ENCODE peak calls at places on chromosomes 6 and 20, in seven cellular contexts. P, D, V, N, U, H and M are unnamed samples.

GRCh38 chr6:134870677-134871498 is 79.0 kb downstream of the ALDH8A1 start:
- DNase-seq in P (no peak), D (peak; percentile 59), V (peak; percentile 72), N (peak; percentile 63), U (no peak), H (no peak), M (peak; percentile 71)

GRCh38 chr20:1945134-1945618 is 48.7 kb downstream of the PDYN start:
- DNase-seq in P (no peak), D (peak; percentile 95), V (peak; percentile 84), N (peak; percentile 91), U (peak; percentile 82), H (no peak), M (no peak)

GRCh38 chr20:49541733-49542513 is 26.0 kb downstream of the PTGIS start:
- DNase-seq in P (peak; percentile 81), D (peak; percentile 83), V (peak; percentile 76), N (peak; percentile 83), U (peak; percentile 67), H (peak; percentile 40), M (peak; percentile 60)

GRCh38 chr6:141056945-141057635 is 1075.6 kb upstream of the GJE1 start:
- DNase-seq in P (no peak), D (peak; percentile 76), V (no peak), N (peak; percentile 34), U (no peak), H (no peak), M (peak; percentile 9)

GRCh38 chr6:110529907-110530306 is 53.5 kb upstream of the SLC22A16 start:
- DNase-seq in P (no peak), D (no peak), V (peak; percentile 60), N (peak; percentile 37), U (no peak), H (no peak), M (peak; percentile 79)

GRCh38 chr20:50277460-50278376 is 87.1 kb downstream of the CEBPB start:
- DNase-seq in P (no peak), D (no peak), V (no peak), N (no peak), U (no peak), H (no peak), M (no peak)

GRCh38 chr6:148817689-148818088 is 70.9 kb downstream of the UST start:
- DNase-seq in P (no peak), D (no peak), V (no peak), N (no peak), U (no peak), H (no peak), M (no peak)

GRCh38 chr6:148747493-148748160 is 797 bp downstream of the UST start:
- DNase-seq in P (peak; percentile 13), D (peak; percentile 38), V (peak; percentile 20), N (peak; percentile 28), U (peak; percentile 76), H (peak; percentile 58), M (peak; percentile 68)

GRCh38 chr6:157518399-157519250 is 137.6 kb downstream of the ZDHHC14 start:
- DNase-seq in P (peak; percentile 15), D (peak; percentile 47), V (no peak), N (peak; percentile 29), U (no peak), H (no peak), M (peak; percentile 30)

GRCh38 chr6:45447721-45448120 is 70.0 kb upstream of the SUPT3H start:
- DNase-seq in P (no peak), D (no peak), V (no peak), N (no peak), U (no peak), H (no peak), M (no peak)

GRCh38 chr20:13681248-13682125 is 42.8 kb upstream of the TASP1 start:
- DNase-seq in P (peak; percentile 63), D (no peak), V (no peak), N (no peak), U (no peak), H (no peak), M (no peak)

GRCh38 chr6:157813757-157814455 is 9.1 kb upstream of the SNX9 start:
- DNase-seq in P (no peak), D (peak; percentile 89), V (peak; percentile 92), N (peak; percentile 89), U (no peak), H (no peak), M (peak; percentile 70)

GRCh38 chr6:159307246-159307790 is 138.1 kb downstream of the FNDC1 start:
- DNase-seq in P (no peak), D (no peak), V (no peak), N (no peak), U (no peak), H (no peak), M (no peak)

GRCh38 chr6:62328607-62329006 is 42.6 kb upstream of the KHDRBS2 start:
- DNase-seq in P (no peak), D (no peak), V (no peak), N (no peak), U (no peak), H (no peak), M (no peak)

GRCh38 chr20:36040571-36040970 is 72.2 kb downstream of the CNBD2 start:
- DNase-seq in P (no peak), D (no peak), V (no peak), N (no peak), U (no peak), H (no peak), M (no peak)

GRCh38 chr6:6969761-6970223 is 138.0 kb upstream of the RREB1 start:
- DNase-seq in P (no peak), D (no peak), V (no peak), N (no peak), U (no peak), H (peak; percentile 5), M (no peak)

GRCh38 chr6:107689190-107689589 is 134.9 kb downstream of the SCML4 start:
- DNase-seq in P (no peak), D (no peak), V (no peak), N (no peak), U (no peak), H (no peak), M (no peak)

GRCh38 chr20:2164966-2165365 is 63.3 kb downstream of the STK35 start:
- DNase-seq in P (no peak), D (no peak), V (no peak), N (no peak), U (no peak), H (no peak), M (no peak)

GRCh38 chr6:148557796-148558457 is 188.9 kb upstream of the UST start:
- DNase-seq in P (no peak), D (peak; percentile 73), V (peak; percentile 39), N (peak; percentile 18), U (no peak), H (no peak), M (no peak)

GRCh38 chr20:10611357-10611756 is 62.4 kb downstream of the JAG1 start:
- DNase-seq in P (no peak), D (peak; percentile 65), V (peak; percentile 73), N (peak; percentile 65), U (no peak), H (peak; percentile 33), M (no peak)

GRCh38 chr6:158751192-158751591 is 68.0 kb downstream of the EZR start:
- DNase-seq in P (no peak), D (no peak), V (no peak), N (no peak), U (no peak), H (no peak), M (no peak)

GRCh38 chr6:163416640-163417253 is 2.2 kb downstream of the QKI start:
- DNase-seq in P (peak; percentile 26), D (peak; percentile 90), V (peak; percentile 87), N (peak; percentile 92), U (no peak), H (peak; percentile 63), M (peak; percentile 70)

GRCh38 chr6:25050356-25050755 is 114.6 kb upstream of the RIPOR2 start:
- DNase-seq in P (no peak), D (peak; percentile 87), V (peak; percentile 86), N (peak; percentile 73), U (no peak), H (no peak), M (peak; percentile 85)

GRCh38 chr20:45104786-45105185 is 3.9 kb upstream of the KCNS1 start:
- DNase-seq in P (no peak), D (peak; percentile 89), V (peak; percentile 79), N (peak; percentile 83), U (no peak), H (no peak), M (no peak)

GRCh38 chr20:47293524-47294157 is 62.9 kb downstream of the ZMYND8 start:
- DNase-seq in P (no peak), D (no peak), V (no peak), N (no peak), U (no peak), H (no peak), M (no peak)

GRCh38 chr6:51077967-51078518 is 259.4 kb downstream of the TFAP2B start:
- DNase-seq in P (no peak), D (no peak), V (no peak), N (no peak), U (no peak), H (no peak), M (no peak)

DNA sequence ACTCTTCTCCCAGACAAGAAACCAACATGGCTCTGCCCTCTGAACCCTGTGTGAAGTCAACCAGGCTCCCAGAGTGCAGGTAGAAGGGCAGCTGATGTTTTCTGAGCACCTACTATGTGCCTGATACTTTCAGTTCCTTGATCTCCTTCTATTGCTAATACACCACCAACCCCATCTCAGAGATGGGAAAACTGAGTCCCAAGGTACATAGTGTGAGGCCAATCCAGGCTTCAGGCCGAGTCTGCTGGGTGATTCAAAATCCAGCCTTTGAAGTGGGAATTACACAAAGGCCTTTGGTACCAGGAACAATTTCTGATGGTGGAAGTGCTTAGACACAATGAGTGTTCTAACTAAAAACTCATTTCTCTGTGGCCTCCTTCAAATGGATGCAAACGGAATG is 96.3 kb downstream of the NFATC2 start:
- DNase-seq in P (no peak), D (peak; percentile 16), V (no peak), N (no peak), U (no peak), H (no peak), M (no peak)
- H3K4me3 ChIP-seq in P (no peak overlapping the region), D (no peak overlapping the region), V (no peak overlapping the region), N (no peak overlapping the region), U (no peak overlapping the region), H (no peak overlapping the region), M (peak overlapping the region; percentile 27)

GRCh38 chr20:41340327-41341055 is at the start of gene LPIN3:
- DNase-seq in P (peak; percentile 79), D (peak; percentile 93), V (peak; percentile 92), N (peak; percentile 87), U (peak; percentile 90), H (peak; percentile 90), M (peak; percentile 97)
- TF ChIP-seq CTCF in P (no peak), D (peak; percentile 4), V (no peak), N (no peak), U (no peak), H (peak; percentile 27), M (peak; percentile 39)

GRCh38 chr20:60490184-60490583 is 532.0 kb downstream of the CDH26 start:
- DNase-seq in P (no peak), D (no peak), V (no peak), N (no peak), U (no peak), H (no peak), M (no peak)
- H3K4me3 ChIP-seq in P (no peak overlapping the region), D (no peak overlapping the region), V (no peak overlapping the region), N (no peak overlapping the region), U (no peak overlapping the region), H (no peak overlapping the region), M (no peak overlapping the region)

DNA sequence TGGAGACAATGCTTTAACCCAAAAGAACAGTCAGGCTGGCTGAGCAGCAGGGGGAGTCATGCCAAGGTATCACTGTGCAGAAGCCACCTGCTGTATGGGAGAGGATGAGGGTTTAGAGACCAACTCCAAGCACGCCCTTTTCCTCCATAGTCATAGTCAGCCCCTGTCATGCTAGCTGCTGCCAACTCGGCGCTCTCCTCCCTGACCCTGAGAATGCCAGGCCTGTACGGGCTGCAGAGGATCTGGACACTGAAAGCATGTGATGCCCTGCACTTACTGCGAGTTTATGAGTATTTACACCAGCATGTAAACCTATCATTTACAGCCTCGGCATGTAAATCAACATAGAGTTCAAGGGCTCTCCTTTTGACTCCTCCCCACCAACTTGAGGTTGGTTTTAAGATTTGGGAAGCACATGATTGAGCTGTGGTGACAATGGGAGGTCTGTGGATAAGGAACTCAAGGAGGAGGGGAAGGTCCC is 11.7 kb upstream of the SCUBE3 start:
- DNase-seq in P (no peak), D (no peak), V (no peak), N (no peak), U (no peak), H (peak; percentile 9), M (no peak)
- TF ChIP-seq CTCF in P (no peak), D (no peak), V (no peak), N (no peak), U (no peak), H (no peak), M (no peak)